ENCODE peak calls at places on chromosomes 2 and 18, in five cellular contexts. One of them, this sample, is unnamed. For H3K36me3, the result is how much of the 10 kb centered on the place peaks cover.

GRCh38 chr18:23229472-23229871 is 94.2 kb downstream of the CABLES1 start:
- DNase-seq in heart left ventricle: no peak
- DNase-seq in tibial artery: no peak
- DNase-seq in upper lobe of right lung: no peak
- DNase-seq in prostate gland: no peak
- DNase-seq in this sample: no peak

GRCh38 chr2:30232027-30232800 is 880 bp downstream of the LBH start:
- DNase-seq in heart left ventricle: peak
- DNase-seq in prostate gland: peak
- DNase-seq in tibial artery: peak
- DNase-seq in upper lobe of right lung: peak
- DNase-seq in this sample: peak

GRCh38 chr2:207231962-207232361 is 66.2 kb upstream of the KLF7 start:
- DNase-seq in prostate gland: no peak
- DNase-seq in heart left ventricle: no peak
- DNase-seq in tibial artery: no peak
- DNase-seq in upper lobe of right lung: no peak
- DNase-seq in this sample: no peak

GRCh38 chr2:59463401-59463800 is 1090.1 kb downstream of the BCL11A start:
- DNase-seq in tibial artery: no peak
- DNase-seq in upper lobe of right lung: no peak
- DNase-seq in prostate gland: no peak
- DNase-seq in heart left ventricle: no peak
- DNase-seq in this sample: no peak

GRCh38 chr2:129912871-129913694 is 66.4 kb upstream of the RAB6C start:
- DNase-seq in heart left ventricle: no peak
- DNase-seq in upper lobe of right lung: peak
- DNase-seq in tibial artery: no peak
- DNase-seq in prostate gland: no peak
- DNase-seq in this sample: peak

GRCh38 chr18:61379827-61380226 is 46.6 kb downstream of the CDH20 start:
- DNase-seq in upper lobe of right lung: no peak
- DNase-seq in heart left ventricle: no peak
- DNase-seq in prostate gland: no peak
- DNase-seq in tibial artery: no peak
- DNase-seq in this sample: no peak

GRCh38 chr2:113974727-113975126 is 84.8 kb downstream of the ACTR3 start:
- DNase-seq in upper lobe of right lung: no peak
- DNase-seq in heart left ventricle: no peak
- DNase-seq in prostate gland: no peak
- DNase-seq in tibial artery: no peak
- DNase-seq in this sample: no peak

GRCh38 chr2:74553892-74554820 is at the start of the genes DOK1 and LOXL3:
- DNase-seq in upper lobe of right lung: peak
- DNase-seq in heart left ventricle: peak
- DNase-seq in tibial artery: peak
- DNase-seq in prostate gland: peak
- DNase-seq in this sample: peak

GRCh38 chr2:194103941-194104655 is 1552.9 kb upstream of the SLC39A10 start:
- DNase-seq in tibial artery: no peak
- DNase-seq in prostate gland: no peak
- DNase-seq in heart left ventricle: no peak
- DNase-seq in upper lobe of right lung: no peak
- DNase-seq in this sample: no peak

GRCh38 chr2:3460161-3460560 is 59.2 kb downstream of the ADI1 start:
- DNase-seq in tibial artery: no peak
- DNase-seq in upper lobe of right lung: no peak
- DNase-seq in prostate gland: no peak
- DNase-seq in heart left ventricle: no peak
- DNase-seq in this sample: no peak

GRCh38 chr2:71453404-71454220 is at the start of gene DYSF:
- DNase-seq in prostate gland: no peak
- DNase-seq in tibial artery: peak
- DNase-seq in upper lobe of right lung: peak
- DNase-seq in heart left ventricle: peak
- DNase-seq in this sample: peak

GRCh38 chr2:138071720-138072719 is 107.7 kb downstream of the HNMT start:
- DNase-seq in upper lobe of right lung: no peak
- DNase-seq in heart left ventricle: no peak
- DNase-seq in prostate gland: peak
- DNase-seq in tibial artery: no peak
- DNase-seq in this sample: no peak

GRCh38 chr18:61893304-61893970 is 630 bp upstream of the RNF152 start:
- DNase-seq in upper lobe of right lung: peak
- DNase-seq in heart left ventricle: peak
- DNase-seq in prostate gland: peak
- DNase-seq in tibial artery: peak
- DNase-seq in this sample: peak

GRCh38 chr2:12819721-12820120 is 103.0 kb downstream of the TRIB2 start:
- DNase-seq in tibial artery: no peak
- DNase-seq in upper lobe of right lung: no peak
- DNase-seq in prostate gland: no peak
- DNase-seq in heart left ventricle: no peak
- DNase-seq in this sample: no peak

GRCh38 chr18:26700201-26700600 is 151.8 kb upstream of the KCTD1 start:
- DNase-seq in tibial artery: no peak
- DNase-seq in prostate gland: no peak
- DNase-seq in upper lobe of right lung: no peak
- DNase-seq in heart left ventricle: no peak
- DNase-seq in this sample: no peak

GRCh38 chr18:32576296-32576916 is 105.7 kb upstream of the GAREM1 start:
- DNase-seq in heart left ventricle: no peak
- DNase-seq in upper lobe of right lung: no peak
- DNase-seq in prostate gland: no peak
- DNase-seq in tibial artery: no peak
- DNase-seq in this sample: no peak

GRCh38 chr18:31687016-31687415 is 2.6 kb upstream of the B4GALT6 start:
- DNase-seq in prostate gland: no peak
- DNase-seq in heart left ventricle: no peak
- DNase-seq in tibial artery: no peak
- DNase-seq in upper lobe of right lung: no peak
- DNase-seq in this sample: no peak

GRCh38 chr18:64809801-64810200 is 660.9 kb upstream of the LINC00305 start:
- DNase-seq in heart left ventricle: no peak
- DNase-seq in upper lobe of right lung: no peak
- DNase-seq in tibial artery: no peak
- DNase-seq in prostate gland: no peak
- DNase-seq in this sample: no peak

GRCh38 chr18:7772496-7772861 is 205.4 kb downstream of the PTPRM start:
- DNase-seq in prostate gland: no peak
- DNase-seq in heart left ventricle: no peak
- DNase-seq in upper lobe of right lung: no peak
- DNase-seq in tibial artery: no peak
- DNase-seq in this sample: no peak

GRCh38 chr2:152413228-152414030 is 78.5 kb downstream of the FMNL2 start:
- DNase-seq in upper lobe of right lung: no peak
- DNase-seq in heart left ventricle: no peak
- DNase-seq in tibial artery: no peak
- DNase-seq in prostate gland: no peak
- DNase-seq in this sample: no peak

GRCh38 chr2:114022360-114023085 is 132.6 kb downstream of the ACTR3 start:
- DNase-seq in heart left ventricle: no peak
- DNase-seq in tibial artery: no peak
- DNase-seq in prostate gland: no peak
- DNase-seq in upper lobe of right lung: no peak
- DNase-seq in this sample: no peak

GRCh38 chr2:205776139-205776538 is 93.8 kb downstream of the NRP2 start:
- DNase-seq in prostate gland: no peak
- DNase-seq in heart left ventricle: peak
- DNase-seq in tibial artery: no peak
- DNase-seq in upper lobe of right lung: peak
- DNase-seq in this sample: peak

GRCh38 chr2:182615036-182615435 is 101.0 kb upstream of the DNAJC10 start:
- DNase-seq in heart left ventricle: no peak
- DNase-seq in upper lobe of right lung: no peak
- DNase-seq in prostate gland: no peak
- DNase-seq in tibial artery: no peak
- DNase-seq in this sample: no peak

GRCh38 chr2:196113061-196113974 is 44.7 kb upstream of the DNAH7 start:
- DNase-seq in tibial artery: no peak
- DNase-seq in heart left ventricle: no peak
- DNase-seq in prostate gland: no peak
- DNase-seq in upper lobe of right lung: no peak
- DNase-seq in this sample: no peak

GRCh38 chr2:156430978-156431358 is 5.2 kb upstream of the GPD2 start:
- DNase-seq in tibial artery: no peak
- DNase-seq in heart left ventricle: no peak
- DNase-seq in upper lobe of right lung: no peak
- DNase-seq in prostate gland: no peak
- DNase-seq in this sample: no peak

GRCh38 chr2:227267406-227268115 is 57.5 kb upstream of the MFF start:
- DNase-seq in heart left ventricle: no peak
- DNase-seq in upper lobe of right lung: no peak
- DNase-seq in tibial artery: no peak
- DNase-seq in prostate gland: peak
- DNase-seq in this sample: no peak

GRCh38 chr18:57353137-57353939 is 981 bp downstream of the ST8SIA3 start:
- DNase-seq in heart left ventricle: no peak
- DNase-seq in tibial artery: no peak
- DNase-seq in prostate gland: no peak
- DNase-seq in upper lobe of right lung: no peak
- DNase-seq in this sample: no peak

GRCh38 chr2:140457483-140457882 is 1673.3 kb downstream of the LRP1B start:
- DNase-seq in prostate gland: no peak
- DNase-seq in heart left ventricle: no peak
- DNase-seq in tibial artery: no peak
- DNase-seq in upper lobe of right lung: no peak
- DNase-seq in this sample: no peak

GRCh38 chr2:220297093-220297492 is 669.7 kb downstream of the SLC4A3 start:
- DNase-seq in heart left ventricle: no peak
- DNase-seq in tibial artery: no peak
- DNase-seq in prostate gland: no peak
- DNase-seq in upper lobe of right lung: no peak
- DNase-seq in this sample: no peak

GRCh38 chr2:237403024-237403882 is 10.7 kb downstream of the COL6A3 start:
- DNase-seq in upper lobe of right lung: no peak
- DNase-seq in prostate gland: no peak
- DNase-seq in tibial artery: peak
- DNase-seq in heart left ventricle: no peak
- DNase-seq in this sample: no peak

DNA sequence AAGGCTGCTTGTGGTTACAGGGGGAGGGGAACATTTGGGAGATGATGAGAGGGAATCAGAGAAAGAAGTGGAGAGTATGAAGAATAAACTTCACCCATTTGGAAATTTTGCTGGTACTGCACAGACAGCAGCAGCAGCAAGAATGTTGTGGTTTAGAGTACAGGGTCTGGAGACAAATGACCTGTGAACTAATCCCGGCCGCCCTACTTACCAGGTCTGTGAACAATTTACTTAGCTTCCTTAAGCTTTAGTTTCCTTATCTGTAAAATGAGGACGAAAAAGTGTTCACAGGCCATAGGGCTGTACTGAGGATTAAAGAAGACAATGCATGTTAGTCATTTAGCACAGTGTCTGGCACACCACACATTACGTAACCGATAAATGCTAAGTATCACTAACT is 685.4 kb upstream of the CELF4 start:
- DNase-seq in heart left ventricle: no peak
- DNase-seq in prostate gland: no peak
- DNase-seq in upper lobe of right lung: no peak
- DNase-seq in tibial artery: no peak
- DNase-seq in this sample: no peak
- H3K27ac ChIP-seq in heart left ventricle: no peak
- H3K27ac ChIP-seq in prostate gland: no peak
- H3K27ac ChIP-seq in upper lobe of right lung: no peak
- H3K27ac ChIP-seq in tibial artery: no peak
- H3K27ac ChIP-seq in this sample: no peak

GRCh38 chr2:135055182-135055786 is 3.2 kb downstream of the RAB3GAP1 start:
- DNase-seq in tibial artery: no peak
- DNase-seq in upper lobe of right lung: no peak
- DNase-seq in prostate gland: no peak
- DNase-seq in heart left ventricle: no peak
- DNase-seq in this sample: no peak

GRCh38 chr2:135064149-135064548 is 12.1 kb downstream of the RAB3GAP1 start:
- DNase-seq in prostate gland: no peak
- DNase-seq in heart left ventricle: no peak
- DNase-seq in tibial artery: no peak
- DNase-seq in upper lobe of right lung: no peak
- DNase-seq in this sample: no peak

GRCh38 chr2:135063210-135063609 is 11.1 kb downstream of the RAB3GAP1 start:
- DNase-seq in tibial artery: no peak
- DNase-seq in upper lobe of right lung: no peak
- DNase-seq in prostate gland: no peak
- DNase-seq in heart left ventricle: no peak
- DNase-seq in this sample: no peak

GRCh38 chr2:135056790-135057189 is 4.7 kb downstream of the RAB3GAP1 start:
- DNase-seq in heart left ventricle: no peak
- DNase-seq in prostate gland: no peak
- DNase-seq in tibial artery: no peak
- DNase-seq in upper lobe of right lung: no peak
- DNase-seq in this sample: no peak

DNA sequence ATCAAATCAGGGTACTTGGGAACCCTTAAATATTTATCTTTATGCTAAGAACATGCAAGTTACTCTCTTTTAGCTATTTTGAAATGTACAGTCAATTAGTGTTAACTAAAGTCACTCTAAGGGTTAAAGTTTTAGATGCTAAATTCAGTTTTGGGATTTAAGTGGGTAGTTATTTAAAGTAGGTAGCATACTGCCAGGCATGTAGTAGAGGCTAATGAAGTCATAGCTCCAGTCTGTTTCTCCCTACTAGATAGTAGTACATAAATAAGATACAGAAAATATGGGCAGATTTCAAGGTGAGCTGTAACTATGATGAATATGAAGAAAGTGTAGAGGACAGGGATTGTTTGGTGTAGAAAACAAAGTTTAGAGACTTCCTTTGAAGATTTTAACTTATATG is 7.5 kb downstream of the RAB3GAP1 start:
- DNase-seq in prostate gland: no peak
- DNase-seq in tibial artery: no peak
- DNase-seq in upper lobe of right lung: no peak
- DNase-seq in heart left ventricle: no peak
- DNase-seq in this sample: no peak
- H3K36me3 ChIP-seq in prostate gland: under half
- H3K36me3 ChIP-seq in tibial artery: under half
- H3K36me3 ChIP-seq in upper lobe of right lung: under half
- H3K36me3 ChIP-seq in heart left ventricle: under half
- H3K36me3 ChIP-seq in this sample: under half

DNA sequence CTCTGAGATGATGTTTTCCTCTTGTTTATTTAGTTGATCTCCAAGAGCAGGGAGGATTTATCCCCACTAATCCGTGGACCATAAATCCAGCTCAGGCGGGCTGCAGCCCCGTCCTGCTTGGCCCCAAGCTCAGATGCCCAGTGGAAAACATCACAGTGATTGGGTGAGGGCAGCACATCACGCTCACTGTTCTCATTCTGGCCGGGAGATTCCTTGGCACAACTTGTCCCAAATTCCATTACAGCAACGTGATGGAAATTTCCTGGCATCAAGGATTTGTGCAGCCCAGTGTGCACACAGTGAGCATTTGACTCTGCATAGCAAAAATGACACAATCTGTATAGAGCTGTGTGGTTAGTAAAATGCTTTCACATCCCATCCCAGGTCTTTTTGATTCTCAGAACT is 96.8 kb downstream of the VAPA start:
- DNase-seq in prostate gland: peak
- DNase-seq in upper lobe of right lung: no peak
- DNase-seq in tibial artery: peak
- DNase-seq in heart left ventricle: peak
- DNase-seq in this sample: peak
- H3K27ac ChIP-seq in prostate gland: peak
- H3K27ac ChIP-seq in upper lobe of right lung: peak
- H3K27ac ChIP-seq in tibial artery: peak
- H3K27ac ChIP-seq in heart left ventricle: peak
- H3K27ac ChIP-seq in this sample: no peak

GRCh38 chr2:38099096-38099997 is 23.4 kb upstream of the CYP1B1 start:
- DNase-seq in upper lobe of right lung: no peak
- DNase-seq in prostate gland: no peak
- DNase-seq in heart left ventricle: no peak
- DNase-seq in tibial artery: no peak
- DNase-seq in this sample: no peak
- H3K36me3 ChIP-seq in upper lobe of right lung: under half
- H3K36me3 ChIP-seq in prostate gland: under half
- H3K36me3 ChIP-seq in heart left ventricle: under half
- H3K36me3 ChIP-seq in tibial artery: under half
- H3K36me3 ChIP-seq in this sample: under half

This sample was measured in adrenal gland.